ENCODE peak calls at places on chromosome 10, in eight cellular contexts. J is fibroblast of lung, E is IMR-90, S is colonic mucosa, F is PC-3, K is K562, H is H1, Z is MM.1S. Y is an unnamed sample.

GRCh38 chr10:97000487-97001182 is 168.5 kb downstream of the LCOR start:
- DNase-seq in F (peak), S (no peak), K (no peak), Z (no peak), E (no peak), J (no peak), H (no peak), Y (no peak)

GRCh38 chr10:73790886-73791625 is 5.7 kb downstream of the ZSWIM8 start:
- DNase-seq in S (no peak), F (no peak), H (no peak), Z (no peak), K (no peak), J (no peak), E (no peak), Y (no peak)

GRCh38 chr10:93752761-93753160 is 5.0 kb upstream of the LGI1 start:
- DNase-seq in Z (no peak), S (no peak), K (no peak), H (no peak), F (peak), E (peak), J (peak), Y (peak)

GRCh38 chr10:90197766-90198165 is 496.4 kb downstream of the KIF20B start:
- DNase-seq in F (peak), H (no peak), S (no peak), Z (no peak), J (peak), K (no peak), E (peak), Y (no peak)

GRCh38 chr10:82961864-82962263 is 1086.9 kb downstream of the NRG3 start:
- DNase-seq in F (no peak), S (no peak), H (no peak), K (no peak), E (no peak), Z (no peak), J (no peak), Y (no peak)

GRCh38 chr10:129970404-129971364 is 6.6 kb upstream of the EBF3 start:
- DNase-seq in S (no peak), E (no peak), F (no peak), Z (no peak), K (no peak), J (no peak), H (no peak), Y (peak)

GRCh38 chr10:116742367-116743265 is at the start of gene HSPA12A:
- DNase-seq in S (peak), Z (peak), J (peak), F (peak), K (peak), H (peak), E (peak), Y (peak)

GRCh38 chr10:99658622-99659030 is 683 bp upstream of the ENTPD7 start:
- DNase-seq in Z (no peak), J (peak), E (peak), K (peak), H (peak), S (peak), F (no peak), Y (peak)

GRCh38 chr10:77661674-77662073 is 24.1 kb upstream of the KCNMA1 start:
- DNase-seq in H (peak), J (no peak), Z (no peak), F (no peak), K (no peak), E (no peak), S (no peak), Y (no peak)

GRCh38 chr10:12634532-12634931 is 285.2 kb downstream of the CAMK1D start:
- DNase-seq in K (no peak), Z (no peak), F (no peak), H (no peak), E (no peak), S (no peak), J (no peak), Y (peak)

GRCh38 chr10:12631787-12632562 is 282.6 kb downstream of the CAMK1D start:
- DNase-seq in S (peak), J (no peak), F (peak), K (no peak), H (no peak), E (no peak), Z (no peak), Y (no peak)

GRCh38 chr10:12635127-12635541 is 285.8 kb downstream of the CAMK1D start:
- DNase-seq in F (peak), E (peak), H (no peak), Z (no peak), S (no peak), J (peak), K (no peak), Y (no peak)

GRCh38 chr10:12631216-12631615 is 281.9 kb downstream of the CAMK1D start:
- DNase-seq in J (peak), H (no peak), F (no peak), Z (no peak), K (no peak), S (peak), E (peak), Y (peak)

DNA sequence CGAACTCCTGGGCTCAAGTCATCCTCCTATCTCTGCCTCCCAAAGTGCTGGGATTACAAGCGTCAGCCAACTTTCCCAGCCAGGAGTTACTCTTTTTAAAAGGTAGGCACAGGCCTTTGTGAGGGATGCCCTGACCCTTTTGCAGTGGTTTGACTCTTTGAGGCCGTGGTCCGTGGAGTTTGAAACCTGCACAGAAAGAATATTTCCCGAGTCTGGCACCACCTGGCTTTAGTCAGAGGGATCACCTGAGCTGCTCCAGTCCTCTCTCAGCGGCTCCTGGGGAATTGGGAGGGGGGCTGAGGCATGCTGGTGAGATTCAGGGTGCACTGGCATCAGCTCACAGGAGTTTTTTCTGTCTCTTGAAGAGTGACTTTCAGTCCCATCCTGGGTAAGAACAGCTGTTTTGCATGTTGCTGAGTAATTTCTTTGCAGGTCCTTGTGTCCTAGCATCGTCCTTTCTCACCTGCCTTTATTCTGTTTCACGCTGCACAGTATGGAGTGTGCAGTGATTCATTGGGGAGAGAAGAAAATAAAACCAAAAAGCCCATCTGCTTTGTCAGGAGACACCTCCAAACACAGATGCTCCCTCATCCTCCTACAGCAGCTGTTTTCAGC is 284.5 kb downstream of the CAMK1D start:
- DNase-seq in F (no peak), E (no peak), K (no peak), S (no peak), Z (no peak), J (no peak), H (no peak), Y (peak)
- TF ChIP-seq CTCF in F (no peak), E (no peak), K (no peak), S (no peak), Z (no peak), J (no peak), H (peak), Y (no peak)

DNA sequence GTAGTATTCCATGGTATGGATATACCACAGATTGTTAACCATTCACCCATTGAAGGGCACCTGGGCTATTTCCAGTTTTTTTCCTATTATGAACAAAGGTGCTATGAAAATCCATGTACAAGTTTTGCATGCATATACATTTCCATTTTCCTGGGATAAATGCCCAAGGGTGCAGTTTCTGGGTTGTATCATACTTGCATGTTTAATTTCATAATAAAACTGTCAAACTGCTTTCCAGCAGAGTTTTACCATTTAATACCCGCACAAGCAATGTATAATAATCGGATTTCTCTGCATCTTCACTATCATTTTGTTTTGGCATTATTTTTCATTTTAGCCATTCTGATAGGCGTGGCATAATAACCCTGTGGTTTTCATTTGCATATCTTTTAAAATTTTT is 154.3 kb upstream of the CXCL12 start:
- DNase-seq in E (no peak), S (no peak), H (no peak), K (no peak), Z (no peak), J (no peak), F (no peak), Y (no peak)
- H3K9ac ChIP-seq in E (no peak), S (no peak), H (no peak), K (no peak), Z (no peak), J (no peak), F (no peak), Y (no peak)

DNA sequence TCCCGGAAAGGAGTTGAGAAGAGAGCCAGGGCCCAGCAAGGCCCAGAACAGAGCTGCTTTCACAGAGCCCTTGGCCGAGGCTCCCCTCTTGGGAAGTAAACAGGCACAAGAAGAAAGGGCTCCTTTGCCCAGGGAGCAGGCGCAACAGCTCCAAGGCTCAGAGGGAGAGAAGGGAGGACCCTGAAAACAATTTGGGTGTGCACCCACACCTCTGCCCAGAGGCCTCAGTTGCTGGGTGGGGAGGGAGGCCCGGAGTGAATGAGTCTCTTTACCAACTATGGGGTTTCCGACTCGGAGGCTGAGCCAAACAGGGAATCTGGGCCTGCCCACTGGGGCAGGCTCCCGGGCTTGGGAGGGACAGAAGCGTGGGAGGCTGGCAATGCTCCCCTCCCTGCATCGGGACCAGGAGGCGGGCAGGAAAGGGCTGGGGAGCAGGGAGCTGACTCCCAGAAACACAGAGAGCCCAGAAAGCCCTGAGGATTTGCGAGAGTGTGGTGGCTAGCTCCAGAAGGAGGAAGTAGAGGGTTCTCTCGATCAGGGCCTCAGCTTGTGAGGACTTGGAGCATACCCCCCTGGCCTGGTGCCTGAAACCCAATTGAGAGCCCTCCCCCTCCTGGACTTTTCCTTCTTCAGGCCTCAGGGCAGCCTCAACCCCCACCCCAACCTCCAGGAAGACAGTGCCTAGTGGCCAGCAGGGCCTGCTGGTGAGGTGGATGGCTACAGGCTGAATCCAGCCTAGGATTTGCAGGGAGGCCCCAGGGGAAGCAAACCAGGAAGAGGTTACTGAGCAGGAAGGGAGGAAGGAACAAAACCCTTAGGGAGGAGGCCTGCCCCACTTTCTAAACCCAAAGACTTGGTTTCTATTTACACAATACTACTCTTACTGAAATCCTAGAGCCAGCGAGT is 6.2 kb downstream of the C10orf105 start:
- DNase-seq in Z (no peak), J (peak), K (peak), H (no peak), F (no peak), E (peak), S (peak), Y (no peak)
- TF ChIP-seq CTCF in Z (no peak), J (peak), K (no peak), H (no peak), F (no peak), E (peak), S (no peak), Y (no peak)

GRCh38 chr10:67976292-67977245 is 92.1 kb downstream of the SIRT1 start:
- DNase-seq in K (no peak), Z (no peak), S (no peak), J (peak), F (peak), H (no peak), E (peak), Y (peak)
- H3K9ac ChIP-seq in K (no peak), Z (no peak), S (no peak), J (no peak), F (no peak), H (no peak), E (no peak), Y (no peak)

DNA sequence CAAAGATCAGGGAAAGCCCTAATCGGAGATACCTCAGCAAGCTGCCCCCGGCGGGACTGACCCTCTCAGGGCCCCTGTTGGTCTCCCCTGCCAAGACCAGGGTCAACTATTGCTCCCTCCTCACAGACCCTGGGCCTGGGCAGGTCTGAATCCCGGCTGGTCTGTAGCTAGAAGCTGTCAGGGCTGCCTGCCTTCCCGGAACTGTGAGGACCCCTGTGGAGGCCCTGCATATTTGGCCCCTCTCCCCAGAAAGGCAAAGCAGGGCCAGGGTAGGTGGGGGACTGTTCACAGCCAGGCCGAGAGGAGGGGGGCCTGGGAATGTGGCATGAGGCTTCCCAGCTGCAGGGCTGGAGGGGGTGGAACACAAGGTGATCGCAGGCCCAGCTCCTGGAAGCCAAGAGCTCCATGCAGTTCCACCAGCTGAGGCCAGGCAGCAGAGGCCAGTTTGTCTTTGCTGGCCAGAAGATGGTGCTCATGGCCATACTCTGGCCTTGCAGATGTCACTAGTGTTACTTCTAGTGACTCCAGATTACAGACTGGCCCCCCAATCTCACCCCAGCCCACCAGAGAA is 24.1 kb downstream of the TBATA start:
- DNase-seq in H (peak), E (no peak), F (peak), S (no peak), J (no peak), Z (no peak), K (no peak), Y (peak)
- TF ChIP-seq CTCF in H (peak), E (peak), F (peak), S (no peak), J (no peak), Z (no peak), K (peak), Y (peak)

GRCh38 chr10:43574906-43575305 is 490 bp upstream of the ZNF239 start:
- DNase-seq in K (no peak), H (no peak), E (no peak), S (no peak), Z (no peak), J (no peak), F (no peak), Y (no peak)
- H3K9ac ChIP-seq in K (no peak), H (no peak), E (no peak), S (no peak), Z (no peak), J (no peak), F (peak), Y (no peak)

Y was measured in neural progenitor cell.